ENCODE peak calls at places on chromosomes 13 and 19, in eight cellular contexts. One of them, this sample, is unnamed.

GRCh38 chr13:64088491-64088890 is 2672.8 kb upstream of the PCDH20 start:
- DNase-seq in mammary epithelial cell: no peak
- DNase-seq in endothelial cell of umbilical vein: no peak
- DNase-seq in hepatocyte: no peak
- DNase-seq in PC-3: no peak
- DNase-seq in GM23338: no peak
- DNase-seq in neural progenitor cell: no peak
- DNase-seq in fibroblast of lung: no peak
- DNase-seq in this sample: no peak

GRCh38 chr19:11887618-11888531 is at the start of gene ZNF69:
- DNase-seq in mammary epithelial cell: peak; percentile 55
- DNase-seq in endothelial cell of umbilical vein: peak; percentile 33
- DNase-seq in hepatocyte: peak; percentile 94
- DNase-seq in PC-3: peak; percentile 70
- DNase-seq in GM23338: peak; percentile 98
- DNase-seq in neural progenitor cell: peak; percentile 97
- DNase-seq in fibroblast of lung: peak; percentile 75
- DNase-seq in this sample: peak; percentile 64

GRCh38 chr13:20441879-20442278 is 83.8 kb downstream of the CRYL1 start:
- DNase-seq in mammary epithelial cell: peak; percentile 89
- DNase-seq in endothelial cell of umbilical vein: no peak
- DNase-seq in hepatocyte: no peak
- DNase-seq in PC-3: peak; percentile 95
- DNase-seq in GM23338: peak; percentile 21
- DNase-seq in neural progenitor cell: peak; percentile 48
- DNase-seq in fibroblast of lung: peak; percentile 85
- DNase-seq in this sample: peak; percentile 83

GRCh38 chr13:68199271-68199670 is 969.1 kb upstream of the PCDH9 start:
- DNase-seq in mammary epithelial cell: no peak
- DNase-seq in endothelial cell of umbilical vein: no peak
- DNase-seq in hepatocyte: no peak
- DNase-seq in PC-3: no peak
- DNase-seq in GM23338: no peak
- DNase-seq in neural progenitor cell: no peak
- DNase-seq in fibroblast of lung: peak; percentile 16
- DNase-seq in this sample: peak; percentile 15

GRCh38 chr13:101626925-101627555 is 174.6 kb downstream of the ITGBL1 start:
- DNase-seq in mammary epithelial cell: no peak
- DNase-seq in endothelial cell of umbilical vein: peak; percentile 63
- DNase-seq in hepatocyte: no peak
- DNase-seq in PC-3: peak; percentile 7
- DNase-seq in GM23338: no peak
- DNase-seq in neural progenitor cell: no peak
- DNase-seq in fibroblast of lung: no peak
- DNase-seq in this sample: no peak

GRCh38 chr13:75468098-75468497 is 13.9 kb downstream of the TBC1D4 start:
- DNase-seq in mammary epithelial cell: no peak
- DNase-seq in endothelial cell of umbilical vein: no peak
- DNase-seq in hepatocyte: no peak
- DNase-seq in PC-3: no peak
- DNase-seq in GM23338: no peak
- DNase-seq in neural progenitor cell: no peak
- DNase-seq in fibroblast of lung: peak; percentile 45
- DNase-seq in this sample: peak; percentile 36

GRCh38 chr13:59447846-59448620 is 715.7 kb downstream of the DIAPH3 start:
- DNase-seq in mammary epithelial cell: peak; percentile 17
- DNase-seq in endothelial cell of umbilical vein: no peak
- DNase-seq in hepatocyte: no peak
- DNase-seq in PC-3: no peak
- DNase-seq in GM23338: peak; percentile 98
- DNase-seq in neural progenitor cell: peak; percentile 39
- DNase-seq in fibroblast of lung: peak; percentile 94
- DNase-seq in this sample: peak; percentile 93

GRCh38 chr13:72244788-72245187 is 377.8 kb upstream of the DACH1 start:
- DNase-seq in mammary epithelial cell: no peak
- DNase-seq in endothelial cell of umbilical vein: no peak
- DNase-seq in hepatocyte: no peak
- DNase-seq in PC-3: no peak
- DNase-seq in GM23338: no peak
- DNase-seq in neural progenitor cell: no peak
- DNase-seq in fibroblast of lung: no peak
- DNase-seq in this sample: no peak

GRCh38 chr13:26529441-26529840 is 28.0 kb upstream of the WASF3 start:
- DNase-seq in mammary epithelial cell: peak; percentile 37
- DNase-seq in endothelial cell of umbilical vein: peak; percentile 71
- DNase-seq in hepatocyte: peak; percentile 77
- DNase-seq in PC-3: peak; percentile 60
- DNase-seq in GM23338: peak; percentile 78
- DNase-seq in neural progenitor cell: peak; percentile 78
- DNase-seq in fibroblast of lung: peak; percentile 58
- DNase-seq in this sample: peak; percentile 46

GRCh38 chr19:49863935-49864320 is 3.4 kb downstream of the PNKP start:
- DNase-seq in mammary epithelial cell: no peak
- DNase-seq in endothelial cell of umbilical vein: no peak
- DNase-seq in hepatocyte: no peak
- DNase-seq in PC-3: no peak
- DNase-seq in GM23338: no peak
- DNase-seq in neural progenitor cell: no peak
- DNase-seq in fibroblast of lung: no peak
- DNase-seq in this sample: no peak

GRCh38 chr19:58335630-58336029 is 8.8 kb downstream of the ZSCAN22 start:
- DNase-seq in mammary epithelial cell: no peak
- DNase-seq in endothelial cell of umbilical vein: no peak
- DNase-seq in hepatocyte: no peak
- DNase-seq in PC-3: no peak
- DNase-seq in GM23338: no peak
- DNase-seq in neural progenitor cell: no peak
- DNase-seq in fibroblast of lung: no peak
- DNase-seq in this sample: no peak

GRCh38 chr13:33832872-33833271 is 14.9 kb downstream of the RFC3 start:
- DNase-seq in mammary epithelial cell: no peak
- DNase-seq in endothelial cell of umbilical vein: peak; percentile 75
- DNase-seq in hepatocyte: no peak
- DNase-seq in PC-3: no peak
- DNase-seq in GM23338: no peak
- DNase-seq in neural progenitor cell: no peak
- DNase-seq in fibroblast of lung: no peak
- DNase-seq in this sample: no peak

GRCh38 chr19:45595814-45596213 is 6.2 kb downstream of the GPR4 start:
- DNase-seq in mammary epithelial cell: no peak
- DNase-seq in endothelial cell of umbilical vein: no peak
- DNase-seq in hepatocyte: no peak
- DNase-seq in PC-3: no peak
- DNase-seq in GM23338: no peak
- DNase-seq in neural progenitor cell: no peak
- DNase-seq in fibroblast of lung: no peak
- DNase-seq in this sample: no peak

DNA sequence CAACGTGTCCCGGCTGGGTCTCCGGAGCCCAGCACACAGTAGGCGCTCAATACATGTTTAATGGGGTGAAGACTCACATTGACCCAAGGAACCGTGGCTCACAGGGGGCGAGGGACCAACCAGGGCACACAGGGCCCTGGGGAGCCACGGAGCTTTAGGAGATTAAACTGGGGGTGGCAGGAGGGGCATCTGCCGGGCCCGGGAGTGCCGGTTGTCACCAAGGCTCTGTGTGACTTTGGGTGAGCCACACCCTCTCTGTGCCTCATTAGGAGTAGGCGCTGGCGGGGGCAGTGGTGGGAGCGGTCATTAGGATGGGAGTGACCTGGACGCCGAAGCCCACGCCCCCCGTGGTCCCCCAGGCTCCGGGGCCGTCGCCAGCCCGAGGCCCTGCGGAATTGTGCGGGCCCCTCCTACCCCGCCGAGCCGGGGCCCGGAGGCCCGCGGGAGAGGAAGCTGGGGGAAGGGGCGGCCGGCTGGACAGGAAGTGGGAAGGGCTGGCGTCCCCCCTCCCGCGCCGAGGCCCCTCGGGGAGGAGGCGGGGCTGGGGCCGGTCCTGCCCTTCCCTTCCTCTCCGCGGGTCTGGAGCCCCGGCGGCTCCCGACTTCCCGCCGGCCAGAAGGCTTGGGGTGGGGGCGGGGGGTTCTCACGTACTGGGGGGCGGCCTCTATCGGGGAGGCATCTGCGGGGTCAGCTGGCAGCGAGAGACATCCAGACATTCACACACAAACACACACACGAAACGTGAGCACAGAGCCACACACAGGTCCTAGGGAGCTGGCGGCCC is 1.8 kb upstream of the SSBP4 start:
- DNase-seq in mammary epithelial cell: no peak
- DNase-seq in endothelial cell of umbilical vein: peak; percentile 85
- DNase-seq in hepatocyte: peak; percentile 92
- DNase-seq in PC-3: peak; percentile 72
- DNase-seq in GM23338: peak; percentile 89
- DNase-seq in neural progenitor cell: peak; percentile 88
- DNase-seq in fibroblast of lung: peak; percentile 83
- DNase-seq in this sample: peak; percentile 60
- TF ChIP-seq EZH2 in mammary epithelial cell: no peak
- TF ChIP-seq EZH2 in endothelial cell of umbilical vein: no peak
- TF ChIP-seq EZH2 in hepatocyte: no peak
- TF ChIP-seq EZH2 in PC-3: no peak
- TF ChIP-seq EZH2 in GM23338: no peak
- TF ChIP-seq EZH2 in neural progenitor cell: no peak
- TF ChIP-seq EZH2 in fibroblast of lung: no peak
- TF ChIP-seq EZH2 in this sample: no peak

GRCh38 chr13:46489586-46490023 is 63.4 kb upstream of the LRCH1 start:
- DNase-seq in mammary epithelial cell: peak; percentile 81
- DNase-seq in endothelial cell of umbilical vein: no peak
- DNase-seq in hepatocyte: no peak
- DNase-seq in PC-3: peak; percentile 73
- DNase-seq in GM23338: no peak
- DNase-seq in neural progenitor cell: peak; percentile 18
- DNase-seq in fibroblast of lung: peak; percentile 88
- DNase-seq in this sample: peak; percentile 82

GRCh38 chr13:46487748-46488147 is 65.2 kb upstream of the LRCH1 start:
- DNase-seq in mammary epithelial cell: no peak
- DNase-seq in endothelial cell of umbilical vein: no peak
- DNase-seq in hepatocyte: no peak
- DNase-seq in PC-3: no peak
- DNase-seq in GM23338: no peak
- DNase-seq in neural progenitor cell: no peak
- DNase-seq in fibroblast of lung: no peak
- DNase-seq in this sample: no peak

GRCh38 chr13:46491641-46492040 is 61.3 kb upstream of the LRCH1 start:
- DNase-seq in mammary epithelial cell: no peak
- DNase-seq in endothelial cell of umbilical vein: no peak
- DNase-seq in hepatocyte: no peak
- DNase-seq in PC-3: no peak
- DNase-seq in GM23338: no peak
- DNase-seq in neural progenitor cell: no peak
- DNase-seq in fibroblast of lung: no peak
- DNase-seq in this sample: no peak

GRCh38 chr13:46492946-46493345 is 60.0 kb upstream of the LRCH1 start:
- DNase-seq in mammary epithelial cell: peak; percentile 16
- DNase-seq in endothelial cell of umbilical vein: peak; percentile 59
- DNase-seq in hepatocyte: peak; percentile 70
- DNase-seq in PC-3: peak; percentile 66
- DNase-seq in GM23338: peak; percentile 77
- DNase-seq in neural progenitor cell: peak; percentile 63
- DNase-seq in fibroblast of lung: peak; percentile 34
- DNase-seq in this sample: peak; percentile 11

GRCh38 chr13:46490129-46490528 is 62.8 kb upstream of the LRCH1 start:
- DNase-seq in mammary epithelial cell: no peak
- DNase-seq in endothelial cell of umbilical vein: no peak
- DNase-seq in hepatocyte: no peak
- DNase-seq in PC-3: no peak
- DNase-seq in GM23338: no peak
- DNase-seq in neural progenitor cell: peak; percentile 47
- DNase-seq in fibroblast of lung: no peak
- DNase-seq in this sample: no peak
- H3K4me1 ChIP-seq in mammary epithelial cell: peaks cover 3% of the 10 kb centered on the region
- H3K4me1 ChIP-seq in endothelial cell of umbilical vein: no peaks in the 10 kb centered on the region
- H3K4me1 ChIP-seq in hepatocyte: peaks cover 16% of the 10 kb centered on the region
- H3K4me1 ChIP-seq in PC-3: peaks cover 10% of the 10 kb centered on the region
- H3K4me1 ChIP-seq in GM23338: no peaks in the 10 kb centered on the region
- H3K4me1 ChIP-seq in neural progenitor cell: peaks cover 13% of the 10 kb centered on the region
- H3K4me1 ChIP-seq in fibroblast of lung: peaks cover 10% of the 10 kb centered on the region
- H3K4me1 ChIP-seq in this sample: peaks cover 16% of the 10 kb centered on the region

DNA sequence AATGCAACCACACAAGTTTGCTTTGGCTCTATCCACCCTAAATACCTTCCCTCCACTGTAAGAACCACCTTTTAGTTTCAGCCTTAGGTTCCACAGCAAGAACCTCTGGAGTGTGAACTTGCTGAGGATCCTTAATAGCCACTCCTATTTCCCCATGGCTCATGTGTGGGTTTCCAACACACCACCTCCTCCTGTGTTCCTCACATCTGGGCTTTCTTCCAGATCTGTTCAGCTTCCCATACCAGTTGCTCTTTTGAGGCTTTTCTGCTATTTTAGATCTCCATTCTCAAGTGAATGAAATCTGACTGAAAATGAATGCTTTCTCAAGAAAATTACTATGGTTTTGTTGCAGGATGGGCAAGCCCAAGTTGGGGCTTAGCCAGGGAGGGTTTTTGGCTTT is 104.8 kb upstream of the MIR17HG start:
- DNase-seq in mammary epithelial cell: no peak
- DNase-seq in endothelial cell of umbilical vein: no peak
- DNase-seq in hepatocyte: no peak
- DNase-seq in PC-3: no peak
- DNase-seq in GM23338: no peak
- DNase-seq in neural progenitor cell: no peak
- DNase-seq in fibroblast of lung: peak; percentile 30
- DNase-seq in this sample: peak; percentile 20
- TF ChIP-seq CTCF in mammary epithelial cell: no peak
- TF ChIP-seq CTCF in endothelial cell of umbilical vein: no peak
- TF ChIP-seq CTCF in hepatocyte: no peak
- TF ChIP-seq CTCF in PC-3: no peak
- TF ChIP-seq CTCF in GM23338: no peak
- TF ChIP-seq CTCF in neural progenitor cell: no peak
- TF ChIP-seq CTCF in fibroblast of lung: no peak
- TF ChIP-seq CTCF in this sample: no peak

GRCh38 chr13:27969866-27970229 is 733 bp upstream of the CDX2 start:
- DNase-seq in mammary epithelial cell: no peak
- DNase-seq in endothelial cell of umbilical vein: no peak
- DNase-seq in hepatocyte: no peak
- DNase-seq in PC-3: no peak
- DNase-seq in GM23338: no peak
- DNase-seq in neural progenitor cell: no peak
- DNase-seq in fibroblast of lung: no peak
- DNase-seq in this sample: no peak

GRCh38 chr13:27967736-27968315 is 1.3 kb downstream of the CDX2 start:
- DNase-seq in mammary epithelial cell: no peak
- DNase-seq in endothelial cell of umbilical vein: no peak
- DNase-seq in hepatocyte: no peak
- DNase-seq in PC-3: no peak
- DNase-seq in GM23338: peak; percentile 49
- DNase-seq in neural progenitor cell: peak; percentile 47
- DNase-seq in fibroblast of lung: no peak
- DNase-seq in this sample: no peak

GRCh38 chr13:27970382-27971235 is 1.5 kb upstream of the CDX2 start:
- DNase-seq in mammary epithelial cell: no peak
- DNase-seq in endothelial cell of umbilical vein: no peak
- DNase-seq in hepatocyte: no peak
- DNase-seq in PC-3: no peak
- DNase-seq in GM23338: no peak
- DNase-seq in neural progenitor cell: peak; percentile 46
- DNase-seq in fibroblast of lung: no peak
- DNase-seq in this sample: no peak

GRCh38 chr13:27968316-27969072 is 621 bp downstream of the CDX2 start:
- DNase-seq in mammary epithelial cell: peak; percentile 31
- DNase-seq in endothelial cell of umbilical vein: no peak
- DNase-seq in hepatocyte: no peak
- DNase-seq in PC-3: no peak
- DNase-seq in GM23338: peak; percentile 72
- DNase-seq in neural progenitor cell: peak; percentile 77
- DNase-seq in fibroblast of lung: no peak
- DNase-seq in this sample: no peak

GRCh38 chr13:27969073-27969865 is at the start of gene CDX2:
- DNase-seq in mammary epithelial cell: no peak
- DNase-seq in endothelial cell of umbilical vein: no peak
- DNase-seq in hepatocyte: peak; percentile 86
- DNase-seq in PC-3: no peak
- DNase-seq in GM23338: peak; percentile 87
- DNase-seq in neural progenitor cell: peak; percentile 51
- DNase-seq in fibroblast of lung: no peak
- DNase-seq in this sample: no peak
- TF ChIP-seq EZH2 in mammary epithelial cell: peak; percentile 90
- TF ChIP-seq EZH2 in endothelial cell of umbilical vein: peak; percentile 74
- TF ChIP-seq EZH2 in hepatocyte: no peak
- TF ChIP-seq EZH2 in PC-3: no peak
- TF ChIP-seq EZH2 in GM23338: peak; percentile 69
- TF ChIP-seq EZH2 in neural progenitor cell: no peak
- TF ChIP-seq EZH2 in fibroblast of lung: no peak
- TF ChIP-seq EZH2 in this sample: no peak